ENCODE peak calls at places on chromosomes 13 and 19, in six cellular contexts. M, E, G, S, P and L are unnamed samples.

GRCh38 chr13:19713186-19713965 is 69.4 kb downstream of the PSPC1 start:
- DNase-seq in M (no peak), E (no peak), G (no peak), S (no peak), P (no peak), L (no peak)

GRCh38 chr13:28251462-28251861 is 113.1 kb downstream of the PAN3 start:
- DNase-seq in M (no peak), E (no peak), G (no peak), S (no peak), P (no peak), L (peak; percentile 14)

GRCh38 chr13:32453981-32454380 is 26.1 kb upstream of the N4BP2L1 start:
- DNase-seq in M (no peak), E (no peak), G (no peak), S (no peak), P (no peak), L (no peak)

GRCh38 chr19:15417699-15418098 is 1.1 kb downstream of the AKAP8L start:
- DNase-seq in M (no peak), E (no peak), G (no peak), S (no peak), P (peak; percentile 21), L (peak; percentile 41)

GRCh38 chr19:18502633-18503294 is 19.1 kb downstream of the ELL start:
- DNase-seq in M (no peak), E (no peak), G (no peak), S (no peak), P (peak; percentile 73), L (no peak)

GRCh38 chr13:75467009-75467728 is 14.8 kb downstream of the TBC1D4 start:
- DNase-seq in M (no peak), E (no peak), G (no peak), S (no peak), P (no peak), L (no peak)

GRCh38 chr13:31100721-31101120 is 61.0 kb downstream of the HSPH1 start:
- DNase-seq in M (no peak), E (no peak), G (no peak), S (no peak), P (no peak), L (no peak)

GRCh38 chr19:18663940-18664530 is 19.4 kb upstream of the CRTC1 start:
- DNase-seq in M (no peak), E (no peak), G (no peak), S (no peak), P (no peak), L (no peak)

GRCh38 chr13:22061371-22061805 is 390.5 kb downstream of the FGF9 start:
- DNase-seq in M (no peak), E (no peak), G (no peak), S (no peak), P (no peak), L (no peak)

GRCh38 chr13:99331881-99332293 is 24.7 kb upstream of the GPR183 start:
- DNase-seq in M (no peak), E (no peak), G (no peak), S (no peak), P (no peak), L (no peak)

GRCh38 chr19:53511933-53512374 is 26.0 kb upstream of the ZNF331 start:
- DNase-seq in M (peak; percentile 69), E (peak; percentile 64), G (peak; percentile 55), S (peak; percentile 7), P (peak; percentile 54), L (peak; percentile 69)

GRCh38 chr19:33339016-33339749 is 34.3 kb upstream of the CEBPG start:
- DNase-seq in M (no peak), E (no peak), G (no peak), S (no peak), P (no peak), L (no peak)

GRCh38 chr13:94343243-94343585 is 136.3 kb downstream of the DCT start:
- DNase-seq in M (no peak), E (no peak), G (no peak), S (no peak), P (no peak), L (no peak)

GRCh38 chr19:14472202-14472961 is 2.8 kb downstream of the PTGER1 start:
- DNase-seq in M (peak; percentile 68), E (peak; percentile 70), G (peak; percentile 83), S (peak; percentile 22), P (peak; percentile 77), L (peak; percentile 77)

GRCh38 chr19:41880329-41880708 is 2.7 kb upstream of the ARHGEF1 start:
- DNase-seq in M (no peak), E (no peak), G (no peak), S (no peak), P (no peak), L (no peak)
- TF ChIP-seq POLR2A in M (no peak), E (no peak), G (no peak), S (no peak), P (no peak), L (no peak)

GRCh38 chr19:6753178-6754031 is 13.8 kb downstream of the SH2D3A start:
- DNase-seq in M (peak; percentile 72), E (peak; percentile 87), G (peak; percentile 88), S (peak; percentile 91), P (peak; percentile 81), L (peak; percentile 92)

GRCh38 chr19:6754136-6754535 is 13.1 kb downstream of the SH2D3A start:
- DNase-seq in M (no peak), E (no peak), G (no peak), S (no peak), P (no peak), L (no peak)

GRCh38 chr19:6751189-6751588 is 11.7 kb downstream of the TRIP10 start:
- DNase-seq in M (no peak), E (no peak), G (no peak), S (no peak), P (no peak), L (no peak)

GRCh38 chr19:6754653-6755463 is 12.4 kb downstream of the SH2D3A start:
- DNase-seq in M (no peak), E (no peak), G (no peak), S (no peak), P (no peak), L (no peak)

GRCh38 chr19:6752257-6753177 is 13.0 kb downstream of the TRIP10 start:
- DNase-seq in M (no peak), E (no peak), G (peak; percentile 43), S (no peak), P (no peak), L (no peak)
- TF ChIP-seq POLR2A in M (no peak), E (no peak), G (no peak), S (no peak), P (no peak), L (no peak)

GRCh38 chr19:43754562-43755255 is at the start of gene SMG9:
- DNase-seq in M (peak; percentile 94), E (peak; percentile 99), G (peak; percentile 99), S (peak; percentile 95), P (peak; percentile 99), L (peak; percentile 99)
- TF ChIP-seq POLR2A in M (peak; percentile 56), E (peak; percentile 52), G (peak; percentile 85), S (no peak), P (peak; percentile 77), L (peak; percentile 96)

GRCh38 chr19:41219924-41220567 is 1.0 kb downstream of the AXL start:
- DNase-seq in M (no peak), E (no peak), G (peak; percentile 59), S (no peak), P (peak; percentile 76), L (no peak)
- TF ChIP-seq POLR2A in M (no peak), E (no peak), G (no peak), S (no peak), P (no peak), L (no peak)

GRCh38 chr19:42396542-42397314 is 6.6 kb upstream of the CNFN start:
- DNase-seq in M (peak; percentile 96), E (peak; percentile 99), G (peak; percentile 100), S (peak; percentile 98), P (peak; percentile 98), L (peak; percentile 99)
- TF ChIP-seq POLR2A in M (no peak), E (no peak), G (peak; percentile 54), S (peak; percentile 94), P (peak; percentile 90), L (peak; percentile 93)

DNA sequence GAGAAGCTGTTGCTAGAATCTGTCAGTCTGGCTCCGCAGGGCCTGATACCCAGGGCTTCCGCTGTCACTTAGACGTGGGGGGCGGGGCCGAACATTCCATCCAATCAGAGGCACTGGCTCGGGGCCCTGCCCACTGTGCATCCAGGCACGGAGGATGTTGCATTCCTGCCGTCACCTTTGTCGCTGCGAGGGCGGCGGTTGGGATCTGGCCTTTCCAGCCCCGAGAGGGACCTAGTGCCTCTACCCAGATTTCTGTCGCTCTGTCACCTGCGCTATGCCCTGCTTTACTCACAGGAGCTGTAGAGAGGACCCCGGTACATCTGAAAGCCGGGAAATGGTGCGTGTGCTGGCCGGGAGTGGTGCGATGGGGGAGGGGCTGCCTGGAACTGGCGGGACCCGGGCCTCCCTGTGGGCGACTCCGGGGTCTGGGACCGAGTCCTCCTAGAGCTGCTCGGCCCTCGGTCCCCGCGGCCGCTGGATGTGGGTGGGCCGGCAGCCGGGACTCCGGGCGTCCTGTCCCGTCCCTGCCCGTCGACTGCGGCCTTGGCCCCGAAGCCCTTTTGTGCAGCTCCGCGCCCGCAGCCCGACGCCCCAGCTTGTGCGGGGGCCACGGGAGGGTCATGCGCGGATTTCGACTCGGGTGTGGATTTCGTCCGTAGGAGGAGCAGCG is at the start of gene ZNF439:
- DNase-seq in M (peak; percentile 91), E (peak; percentile 91), G (peak; percentile 84), S (no peak), P (peak; percentile 97), L (peak; percentile 86)
- TF ChIP-seq POLR2A in M (no peak), E (no peak), G (peak; percentile 62), S (no peak), P (no peak), L (no peak)

GRCh38 chr19:51739466-51740213 is 12.0 kb downstream of the FPR1 start:
- DNase-seq in M (no peak), E (no peak), G (no peak), S (no peak), P (no peak), L (no peak)

GRCh38 chr19:51740356-51740755 is 11.3 kb downstream of the FPR1 start:
- DNase-seq in M (no peak), E (no peak), G (no peak), S (no peak), P (no peak), L (no peak)

GRCh38 chr19:51733742-51734522 is 10.1 kb upstream of the HAS1 start:
- DNase-seq in M (no peak), E (no peak), G (no peak), S (no peak), P (no peak), L (no peak)

GRCh38 chr19:51735759-51736449 is 12.1 kb upstream of the HAS1 start:
- DNase-seq in M (peak; percentile 60), E (peak; percentile 50), G (no peak), S (no peak), P (peak; percentile 49), L (no peak)

DNA sequence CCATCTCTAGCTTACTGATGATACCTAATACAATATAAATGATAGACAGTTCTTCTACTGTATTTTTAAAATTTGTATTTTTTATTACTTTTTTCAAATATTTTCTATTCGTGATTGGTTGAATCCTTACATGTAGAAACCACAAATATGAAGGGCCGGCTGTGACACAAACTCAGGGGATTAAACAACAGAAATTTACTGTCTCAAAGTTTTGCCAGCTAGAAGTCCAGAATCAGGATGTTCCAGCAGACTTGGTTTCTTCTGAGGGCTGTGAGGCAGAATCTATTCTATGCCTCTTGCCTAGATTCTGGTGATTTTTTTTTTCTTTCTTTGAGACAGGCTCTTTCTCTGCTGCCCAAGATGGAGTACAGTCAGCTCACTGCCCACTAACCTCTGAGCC is 13.8 kb downstream of the FPR1 start:
- DNase-seq in M (no peak), E (no peak), G (no peak), S (no peak), P (no peak), L (no peak)
- TF ChIP-seq POLR2A in M (no peak), E (no peak), G (no peak), S (no peak), P (no peak), L (no peak)

GRCh38 chr19:38745316-38745715 is 1.0 kb upstream of the CAPN12 start:
- DNase-seq in M (no peak), E (no peak), G (no peak), S (no peak), P (no peak), L (no peak)
- TF ChIP-seq POLR2A in M (no peak), E (no peak), G (no peak), S (no peak), P (no peak), L (no peak)